ENCODE peak calls at places on chromosomes 13 and 19, in seven cellular contexts. H is GM12878, X is HCT116, P is K562, K is H1, O is HepG2, U is SK-N-SH. F is an unnamed sample.
A peak's percentile ranks its signal among the peaks of the same experiment; 100 is the strongest.

GRCh38 chr19:14678199-14678598 is 3.6 kb upstream of the ADGRE3 start:
- DNase-seq in X (no peak), H (no peak), O (no peak), P (no peak), K (no peak), U (no peak), F (no peak)

GRCh38 chr19:1824252-1824622 is 12.2 kb upstream of the ATP8B3 start:
- DNase-seq in O (no peak), P (no peak), H (no peak), K (no peak), U (no peak), X (no peak), F (no peak)

GRCh38 chr19:52600639-52601024 is 30.5 kb downstream of the ZNF701 start:
- DNase-seq in U (no peak), P (no peak), X (no peak), K (no peak), O (peak; percentile 54), H (no peak), F (no peak)

GRCh38 chr13:49253997-49254396 is 6.3 kb downstream of the CDADC1 start:
- DNase-seq in U (no peak), K (no peak), P (no peak), O (no peak), X (no peak), H (no peak), F (no peak)

GRCh38 chr13:22893777-22894176 is 287.0 kb upstream of the SGCG start:
- DNase-seq in P (no peak), X (no peak), K (no peak), O (no peak), U (no peak), H (no peak), F (no peak)

GRCh38 chr19:31449379-31449778 is 100.1 kb upstream of the TSHZ3 start:
- DNase-seq in K (no peak), P (no peak), H (no peak), X (no peak), O (no peak), U (no peak), F (no peak)

GRCh38 chr19:50269653-50270052 is 59.5 kb downstream of the KCNC3 start:
- DNase-seq in U (no peak), H (no peak), K (no peak), P (peak; percentile 74), O (no peak), X (no peak), F (no peak)

GRCh38 chr19:282501-282900 is 8.7 kb downstream of the PLPP2 start:
- DNase-seq in O (no peak), X (no peak), K (no peak), H (no peak), P (peak; percentile 24), U (no peak), F (no peak)

GRCh38 chr13:54599413-54599812 is 1570.8 kb downstream of the OLFM4 start:
- DNase-seq in K (no peak), P (no peak), X (no peak), U (no peak), O (no peak), H (no peak), F (no peak)

GRCh38 chr13:113775451-113776145 is 16.6 kb downstream of the TMEM255B start:
- DNase-seq in K (no peak), O (no peak), H (no peak), X (no peak), U (no peak), P (no peak), F (no peak)

GRCh38 chr19:40614595-40615411 is 13.6 kb downstream of the LTBP4 start:
- DNase-seq in P (peak; percentile 86), K (peak; percentile 93), X (peak; percentile 87), H (peak; percentile 35), U (peak; percentile 51), O (no peak), F (peak; percentile 55)

GRCh38 chr19:752652-753517 is 2.0 kb downstream of the MISP start:
- DNase-seq in X (peak; percentile 89), O (peak; percentile 92), P (no peak), U (no peak), H (no peak), K (no peak), F (peak; percentile 87)

GRCh38 chr19:982567-983170 is 1.5 kb upstream of the WDR18 start:
- DNase-seq in K (peak; percentile 95), P (peak; percentile 89), O (peak; percentile 49), U (peak; percentile 98), H (no peak), X (no peak), F (peak; percentile 89)

GRCh38 chr13:93535256-93535655 is 308.6 kb downstream of the GPC6 start:
- DNase-seq in O (peak; percentile 9), X (no peak), U (no peak), P (no peak), H (no peak), K (no peak), F (no peak)

GRCh38 chr13:28336193-28336657 is 158.7 kb downstream of the FLT1 start:
- DNase-seq in U (no peak), K (no peak), H (no peak), X (no peak), O (no peak), P (no peak), F (no peak)

GRCh38 chr13:110698689-110699088 is 7.2 kb downstream of the CARS2 start:
- DNase-seq in K (no peak), U (no peak), X (no peak), O (no peak), P (no peak), H (no peak), F (no peak)

GRCh38 chr13:93727301-93728141 is 500.9 kb downstream of the GPC6 start:
- DNase-seq in X (no peak), U (no peak), O (peak; percentile 46), K (no peak), H (no peak), P (no peak), F (peak; percentile 59)

GRCh38 chr19:17522988-17523872 is 11.8 kb downstream of the PGLS start:
- DNase-seq in H (peak; percentile 92), K (no peak), O (no peak), P (no peak), U (no peak), X (no peak), F (no peak)

GRCh38 chr13:32087955-32088747 is 56.6 kb downstream of the FRY start:
- DNase-seq in U (no peak), H (no peak), K (no peak), O (peak; percentile 91), P (no peak), X (no peak), F (no peak)

GRCh38 chr19:38949580-38950367 is 19.0 kb downstream of the MRPS12 start:
- DNase-seq in X (no peak), H (no peak), P (no peak), O (no peak), K (peak; percentile 99), U (peak; percentile 99), F (no peak)

GRCh38 chr19:4733755-4734345 is 10.2 kb upstream of the DPP9 start:
- DNase-seq in U (no peak), K (no peak), H (no peak), O (no peak), X (no peak), P (no peak), F (no peak)

GRCh38 chr19:4737955-4738580 is 14.4 kb upstream of the DPP9 start:
- DNase-seq in H (no peak), X (no peak), P (no peak), K (no peak), O (no peak), U (peak; percentile 70), F (no peak)

GRCh38 chr19:4730740-4731171 is 7.1 kb upstream of the DPP9 start:
- DNase-seq in O (no peak), P (peak; percentile 64), X (peak; percentile 13), U (peak; percentile 66), K (peak; percentile 92), H (no peak), F (peak; percentile 22)

GRCh38 chr19:4732680-4733114 is 9.1 kb upstream of the DPP9 start:
- DNase-seq in O (peak; percentile 63), P (peak; percentile 63), X (peak; percentile 58), H (no peak), K (peak; percentile 66), U (peak; percentile 87), F (peak; percentile 81)
- TF ChIP-seq JUND in O (no peak), P (no peak), X (no peak), H (no peak), K (no peak), U (no peak), F (no peak)

DNA sequence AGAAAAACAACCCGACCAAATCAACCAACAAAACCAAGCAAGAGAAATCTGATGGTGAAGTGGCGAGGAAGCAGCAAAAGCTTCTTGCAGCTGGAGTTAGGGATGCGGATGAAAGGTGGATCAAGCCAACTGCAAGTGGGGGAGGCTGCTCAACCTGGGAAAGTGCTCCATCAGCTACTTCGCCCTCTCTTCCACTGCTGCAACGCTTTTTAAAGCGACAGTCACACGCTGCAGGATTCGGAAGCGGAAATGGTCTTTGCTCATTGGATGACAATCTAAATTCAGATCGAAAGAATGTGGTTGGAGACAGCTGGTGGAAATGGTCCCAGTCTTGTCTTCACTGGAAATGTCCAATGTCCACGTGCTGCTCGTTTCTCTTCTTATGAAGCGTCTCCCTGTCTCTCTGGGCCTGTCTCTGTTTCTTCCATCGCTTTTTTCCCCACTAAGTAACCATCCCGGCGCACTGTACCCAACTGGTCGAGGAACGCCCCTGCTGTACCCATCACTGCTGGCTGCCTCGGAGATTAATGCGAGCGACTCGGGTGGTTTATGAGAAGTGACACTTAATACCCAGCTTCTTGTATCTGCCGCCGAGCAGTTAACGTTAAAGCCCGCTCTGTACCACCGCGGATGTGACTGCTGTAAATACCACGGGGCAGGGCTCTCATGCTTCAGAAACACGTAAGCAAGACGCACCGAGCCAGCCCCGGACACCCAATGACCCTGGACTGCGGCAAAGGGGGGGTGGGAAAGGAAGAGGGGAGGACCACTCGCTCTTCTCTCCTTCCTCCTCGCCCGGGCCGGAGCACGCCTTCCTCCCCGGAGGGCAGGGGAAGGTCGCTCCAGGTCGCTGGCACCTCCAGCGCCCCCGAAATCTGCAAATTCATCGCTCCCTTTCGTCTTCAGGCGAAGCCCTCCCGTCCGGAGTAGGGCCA is 1.9 kb upstream of the FGF9 start:
- DNase-seq in U (peak; percentile 27), H (no peak), X (no peak), P (no peak), K (peak; percentile 70), O (no peak), F (no peak)
- TF ChIP-seq JUND in U (no peak), H (no peak), X (no peak), P (no peak), K (no peak), O (no peak), F (no peak)

GRCh38 chr19:13597625-13598024 is 91.3 kb upstream of the CACNA1A start:
- DNase-seq in X (peak; percentile 57), H (peak; percentile 25), O (peak; percentile 35), U (peak; percentile 82), K (peak; percentile 56), P (peak; percentile 75), F (peak; percentile 72)
- TF ChIP-seq JUND in X (no peak), H (no peak), O (no peak), U (no peak), K (no peak), P (no peak), F (no peak)

DNA sequence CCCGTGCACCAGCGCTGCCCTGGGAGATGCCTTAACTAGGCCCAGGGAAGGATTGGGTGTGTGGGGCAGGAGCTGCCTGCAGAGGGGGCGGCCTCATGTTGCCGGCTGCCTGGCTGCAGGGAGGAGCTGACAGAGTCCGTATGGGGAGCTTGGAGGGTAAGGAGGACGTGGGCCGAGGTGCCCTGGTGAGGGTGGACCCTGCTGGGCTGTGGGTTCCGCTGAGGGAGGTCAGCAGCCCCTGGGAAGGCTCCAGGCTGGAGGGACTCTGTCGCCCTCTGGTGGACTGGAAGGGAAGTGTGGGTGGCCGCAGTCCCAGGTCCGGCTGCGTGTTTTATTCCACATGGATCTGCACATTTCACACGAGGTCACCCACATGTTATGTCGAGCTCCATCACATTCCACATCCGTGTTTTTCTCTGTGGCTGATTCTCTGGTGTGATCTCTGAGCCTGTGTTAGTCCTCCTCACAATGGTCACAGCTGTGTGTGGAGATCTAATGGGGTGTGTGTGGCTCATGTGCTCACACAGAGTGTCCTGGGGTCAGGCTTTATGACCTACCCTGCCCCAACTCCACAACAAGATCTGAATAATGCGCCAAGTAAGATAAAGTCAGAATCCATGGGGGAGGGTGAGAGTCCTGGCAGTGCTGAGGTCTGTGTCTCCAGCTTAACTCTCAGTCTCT is 1.8 kb upstream of the CEACAM8 start:
- DNase-seq in O (no peak), H (no peak), U (peak; percentile 70), P (peak; percentile 74), K (peak; percentile 82), X (no peak), F (peak; percentile 12)
- TF ChIP-seq JUND in O (no peak), H (no peak), U (no peak), P (no peak), K (no peak), X (no peak), F (no peak)

F was measured in T47D.